ENCODE peak calls at places on chromosome 16, in six cellular contexts. P is breast epithelium; R is activated gamma-delta T cell treated with anti-CD3 and anti-CD28 coated beads, Interleukin-2, amount 50 U/mL, for 16 hours; X is skeletal muscle cell; Z is WTC11; L is Ammon's horn. Y is an unnamed sample.

GRCh38 chr16:66287416-66287815 is 79.1 kb upstream of the CDH5 start:
- DNase-seq in P (no peak), R (no peak), X (no peak), Z (no peak), L (no peak), Y (no peak)

GRCh38 chr16:66256919-66257318 is 109.6 kb upstream of the CDH5 start:
- DNase-seq in P (no peak), R (no peak), X (no peak), Z (no peak), L (no peak), Y (no peak)

GRCh38 chr16:87826798-87827587 is 42.3 kb downstream of the SLC7A5 start:
- DNase-seq in P (no peak), R (no peak), X (no peak), Z (no peak), L (no peak), Y (no peak)

GRCh38 chr16:4984174-4985000 is 26.3 kb downstream of the SEC14L5 start:
- DNase-seq in P (no peak), R (no peak), X (no peak), Z (no peak), L (no peak), Y (no peak)

GRCh38 chr16:53773150-53773846 is 69.3 kb downstream of the FTO start:
- DNase-seq in P (no peak), R (no peak), X (peak; percentile 53), Z (peak; percentile 15), L (peak; percentile 83), Y (peak; percentile 45)

GRCh38 chr16:54462151-54462651 is 175.6 kb upstream of the IRX3 start:
- DNase-seq in P (no peak), R (no peak), X (peak; percentile 47), Z (no peak), L (no peak), Y (no peak)

GRCh38 chr16:31487076-31487719 is 4.3 kb downstream of the SLC5A2 start:
- DNase-seq in P (no peak), R (no peak), X (no peak), Z (no peak), L (no peak), Y (no peak)

GRCh38 chr16:50368410-50369132 is at the start of gene BRD7:
- DNase-seq in P (no peak), R (peak; percentile 63), X (peak; percentile 6), Z (peak; percentile 51), L (peak; percentile 64), Y (no peak)

GRCh38 chr16:11224096-11224893 is 31.7 kb downstream of the SOCS1 start:
- DNase-seq in P (no peak), R (peak; percentile 26), X (no peak), Z (peak; percentile 48), L (peak; percentile 61), Y (no peak)

GRCh38 chr16:11396241-11397048 is 51.2 kb downstream of the RMI2 start:
- DNase-seq in P (peak; percentile 68), R (peak; percentile 54), X (no peak), Z (peak; percentile 93), L (peak; percentile 79), Y (no peak)

GRCh38 chr16:57360321-57360935 is 1.8 kb downstream of the CCL22 start:
- DNase-seq in P (no peak), R (no peak), X (no peak), Z (no peak), L (no peak), Y (no peak)

GRCh38 chr16:81445926-81446317 is 1.3 kb downstream of the CMIP start:
- DNase-seq in P (no peak), R (no peak), X (no peak), Z (no peak), L (peak; percentile 31), Y (no peak)

GRCh38 chr16:67166035-67166882 is 1.7 kb downstream of the HSF4 start:
- DNase-seq in P (no peak), R (no peak), X (no peak), Z (no peak), L (no peak), Y (no peak)

GRCh38 chr16:6857575-6857974 is 475.1 kb upstream of the RBFOX1 start:
- DNase-seq in P (no peak), R (no peak), X (no peak), Z (no peak), L (no peak), Y (no peak)

GRCh38 chr16:71807905-71808592 is 585 bp downstream of the AP1G1 start:
- DNase-seq in P (no peak), R (peak; percentile 21), X (no peak), Z (no peak), L (peak; percentile 20), Y (no peak)

Y was measured in HFF-Myc.